ENCODE peak calls at places on chromosome 3, in four cellular contexts. One of them, this sample, is unnamed.

GRCh38 chr3:16908006-16908405 is 23.3 kb downstream of the PLCL2 start:
- DNase-seq in SK-N-SH: no peak
- DNase-seq in K562: no peak
- DNase-seq in HepG2: no peak
- DNase-seq in this sample: no peak

GRCh38 chr3:181704421-181705066 is 7.2 kb upstream of the SOX2 start:
- DNase-seq in SK-N-SH: no peak
- DNase-seq in K562: no peak
- DNase-seq in HepG2: no peak
- DNase-seq in this sample: no peak

GRCh38 chr3:19920401-19921075 is 13.5 kb downstream of the EFHB start:
- DNase-seq in K562: no peak
- DNase-seq in SK-N-SH: no peak
- DNase-seq in HepG2: no peak
- DNase-seq in this sample: no peak

GRCh38 chr3:111904376-111905241 is 45.5 kb downstream of the PHLDB2 start:
- DNase-seq in SK-N-SH: no peak
- DNase-seq in HepG2: peak
- DNase-seq in K562: no peak
- DNase-seq in this sample: peak

GRCh38 chr3:104005815-104006214 is 1360.9 kb upstream of the ALCAM start:
- DNase-seq in HepG2: peak
- DNase-seq in K562: no peak
- DNase-seq in SK-N-SH: no peak
- DNase-seq in this sample: no peak

GRCh38 chr3:61008168-61008737 is 243.0 kb downstream of the FHIT start:
- DNase-seq in HepG2: no peak
- DNase-seq in SK-N-SH: no peak
- DNase-seq in K562: no peak
- DNase-seq in this sample: no peak

GRCh38 chr3:43389388-43390254 is 103.3 kb downstream of the SNRK start:
- DNase-seq in SK-N-SH: no peak
- DNase-seq in HepG2: peak
- DNase-seq in K562: peak
- DNase-seq in this sample: no peak

GRCh38 chr3:155007729-155008128 is 72.4 kb upstream of the MME start:
- DNase-seq in SK-N-SH: no peak
- DNase-seq in K562: no peak
- DNase-seq in HepG2: no peak
- DNase-seq in this sample: no peak

GRCh38 chr3:23376516-23377248 is 173.6 kb downstream of the UBE2E2 start:
- DNase-seq in SK-N-SH: no peak
- DNase-seq in HepG2: no peak
- DNase-seq in K562: no peak
- DNase-seq in this sample: no peak

GRCh38 chr3:37864904-37865303 is 3.2 kb downstream of the CTDSPL start:
- DNase-seq in K562: peak
- DNase-seq in HepG2: peak
- DNase-seq in SK-N-SH: no peak
- DNase-seq in this sample: no peak

GRCh38 chr3:56303508-56303907 is 164.8 kb downstream of the ERC2 start:
- DNase-seq in K562: peak
- DNase-seq in SK-N-SH: peak
- DNase-seq in HepG2: peak
- DNase-seq in this sample: peak

GRCh38 chr3:57094606-57095005 is 34.1 kb downstream of the SPATA12 start:
- DNase-seq in K562: no peak
- DNase-seq in SK-N-SH: no peak
- DNase-seq in HepG2: no peak
- DNase-seq in this sample: no peak

GRCh38 chr3:150348500-150348899 is 59.6 kb upstream of the TSC22D2 start:
- DNase-seq in HepG2: peak
- DNase-seq in K562: no peak
- DNase-seq in SK-N-SH: no peak
- DNase-seq in this sample: peak

GRCh38 chr3:119891944-119892721 is 110.2 kb downstream of the NR1I2 start:
- DNase-seq in SK-N-SH: peak
- DNase-seq in K562: peak
- DNase-seq in HepG2: peak
- DNase-seq in this sample: peak

GRCh38 chr3:119331661-119332060 is 37.5 kb downstream of the ARHGAP31 start:
- DNase-seq in K562: no peak
- DNase-seq in SK-N-SH: no peak
- DNase-seq in HepG2: no peak
- DNase-seq in this sample: no peak

GRCh38 chr3:82707035-82707434 is 945.6 kb upstream of the GBE1 start:
- DNase-seq in SK-N-SH: no peak
- DNase-seq in HepG2: no peak
- DNase-seq in K562: no peak
- DNase-seq in this sample: no peak

GRCh38 chr3:187735837-187736236 is 9.4 kb downstream of the BCL6 start:
- DNase-seq in HepG2: no peak
- DNase-seq in SK-N-SH: no peak
- DNase-seq in K562: no peak
- DNase-seq in this sample: no peak
- TF ChIP-seq SIN3A in HepG2: no peak
- TF ChIP-seq SIN3A in SK-N-SH: no peak
- TF ChIP-seq SIN3A in K562: no peak
- TF ChIP-seq SIN3A in this sample: no peak

GRCh38 chr3:52893723-52894122 is 3.6 kb downstream of the STIMATE start:
- DNase-seq in SK-N-SH: no peak
- DNase-seq in K562: no peak
- DNase-seq in HepG2: peak
- DNase-seq in this sample: no peak
- TF ChIP-seq ELF1 in SK-N-SH: no peak
- TF ChIP-seq ELF1 in K562: no peak
- TF ChIP-seq ELF1 in HepG2: no peak
- TF ChIP-seq ELF1 in this sample: no peak

GRCh38 chr3:156135921-156136655 is 15.7 kb downstream of the KCNAB1 start:
- DNase-seq in K562: peak
- DNase-seq in SK-N-SH: no peak
- DNase-seq in HepG2: no peak
- DNase-seq in this sample: no peak

GRCh38 chr3:156131799-156132198 is 11.4 kb downstream of the KCNAB1 start:
- DNase-seq in K562: no peak
- DNase-seq in HepG2: no peak
- DNase-seq in SK-N-SH: no peak
- DNase-seq in this sample: no peak

GRCh38 chr3:156126467-156126866 is 6.1 kb downstream of the KCNAB1 start:
- DNase-seq in K562: no peak
- DNase-seq in HepG2: no peak
- DNase-seq in SK-N-SH: no peak
- DNase-seq in this sample: no peak

GRCh38 chr3:156132313-156132712 is 11.9 kb downstream of the KCNAB1 start:
- DNase-seq in K562: no peak
- DNase-seq in HepG2: no peak
- DNase-seq in SK-N-SH: no peak
- DNase-seq in this sample: no peak

DNA sequence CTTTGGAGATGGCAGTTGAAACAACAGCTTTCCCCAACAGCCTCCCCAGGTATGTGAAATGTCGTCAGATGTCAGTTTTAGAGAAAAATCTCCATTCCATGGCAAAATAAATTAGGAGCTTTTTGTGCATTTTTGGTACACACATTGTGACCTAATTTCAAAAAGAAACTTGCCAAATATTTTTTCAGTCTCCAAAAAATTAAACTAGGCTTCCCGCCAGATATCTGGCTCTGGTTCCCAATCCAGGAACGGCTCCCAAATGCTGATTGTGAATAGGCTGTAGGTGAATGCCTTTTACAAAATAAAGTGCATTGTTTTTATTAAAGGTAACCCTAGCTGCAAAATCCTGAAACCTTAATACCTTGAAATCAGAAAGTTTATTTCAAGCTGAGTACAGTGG is 10.9 kb downstream of the KCNAB1 start:
- DNase-seq in SK-N-SH: no peak
- DNase-seq in K562: no peak
- DNase-seq in HepG2: no peak
- DNase-seq in this sample: no peak
- TF ChIP-seq SIN3A in SK-N-SH: no peak
- TF ChIP-seq SIN3A in K562: no peak
- TF ChIP-seq SIN3A in HepG2: no peak
- TF ChIP-seq SIN3A in this sample: no peak

DNA sequence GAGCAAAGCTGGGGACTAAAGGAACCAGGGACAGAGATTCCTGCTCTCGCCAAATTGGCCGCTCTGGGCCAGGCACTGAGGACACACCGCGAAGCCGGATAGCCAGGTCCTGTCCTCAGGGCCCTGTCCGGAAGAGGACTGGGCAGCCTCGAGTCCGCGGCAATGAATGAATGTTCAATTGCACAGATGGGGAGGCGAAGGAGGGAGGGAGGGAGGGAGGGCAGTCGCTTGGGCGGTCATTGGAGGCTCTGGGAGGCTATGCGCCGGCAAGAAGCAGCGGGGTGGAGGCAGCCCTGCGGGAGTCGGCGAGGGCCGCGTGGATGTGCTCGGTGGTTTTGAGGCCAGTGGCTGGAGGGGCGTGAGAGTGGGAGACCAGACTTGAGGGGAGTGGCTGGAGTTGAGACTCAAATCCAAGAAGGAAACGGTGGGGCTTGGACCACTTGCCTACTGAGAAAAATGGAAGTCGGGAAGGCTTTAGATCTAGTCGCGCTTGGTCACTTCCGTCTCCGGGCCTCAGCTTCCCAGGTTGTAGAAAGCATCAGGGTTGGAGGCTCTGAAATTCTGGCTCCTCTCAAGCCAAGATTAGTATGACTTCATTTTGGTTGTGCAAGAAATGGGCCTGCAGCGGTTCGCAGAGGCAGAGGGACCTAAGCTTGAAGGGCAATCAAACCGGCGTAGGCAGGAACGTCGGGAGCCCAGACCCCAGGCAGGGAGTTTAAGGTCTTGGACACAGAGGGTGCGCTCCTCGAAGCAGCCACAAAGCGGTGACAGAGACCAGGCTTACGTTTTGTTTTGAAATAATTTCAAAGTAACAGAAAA is 21.1 kb upstream of the PLXND1 start:
- DNase-seq in SK-N-SH: peak
- DNase-seq in K562: no peak
- DNase-seq in HepG2: peak
- DNase-seq in this sample: peak
- TF ChIP-seq ELF1 in SK-N-SH: no peak
- TF ChIP-seq ELF1 in K562: no peak
- TF ChIP-seq ELF1 in HepG2: no peak
- TF ChIP-seq ELF1 in this sample: no peak

GRCh38 chr3:25044762-25045161 is 383.3 kb upstream of the RARB start:
- DNase-seq in K562: no peak
- DNase-seq in SK-N-SH: no peak
- DNase-seq in HepG2: no peak
- DNase-seq in this sample: no peak
- TF ChIP-seq SIN3A in K562: no peak
- TF ChIP-seq SIN3A in SK-N-SH: no peak
- TF ChIP-seq SIN3A in HepG2: no peak
- TF ChIP-seq SIN3A in this sample: no peak

DNA sequence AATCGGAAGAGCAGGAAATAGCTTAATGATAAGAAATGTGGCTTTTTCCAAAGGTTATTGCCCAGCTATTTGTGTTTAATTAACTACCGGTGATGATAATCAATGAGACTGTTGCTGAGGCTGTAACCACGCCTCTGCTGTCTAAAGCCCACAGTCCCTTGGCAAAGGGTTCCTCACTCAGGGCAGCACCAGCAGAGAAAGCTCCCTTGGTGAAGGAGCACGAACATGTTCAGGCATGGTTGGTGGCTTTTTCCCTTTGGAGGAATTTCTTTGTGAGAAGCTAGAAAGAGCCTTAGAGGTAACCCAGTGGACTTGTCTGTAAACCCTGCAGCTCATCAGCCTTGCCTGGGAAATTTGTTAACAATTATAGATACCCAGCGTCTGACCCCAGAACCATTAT is 7.5 kb upstream of the ST6GAL1 start:
- DNase-seq in K562: no peak
- DNase-seq in HepG2: no peak
- DNase-seq in SK-N-SH: no peak
- DNase-seq in this sample: no peak
- TF ChIP-seq ELF1 in K562: no peak
- TF ChIP-seq ELF1 in HepG2: no peak
- TF ChIP-seq ELF1 in SK-N-SH: no peak
- TF ChIP-seq ELF1 in this sample: no peak

GRCh38 chr3:108393128-108393900 is 97.0 kb downstream of the HHLA2 start:
- DNase-seq in K562: no peak
- DNase-seq in SK-N-SH: no peak
- DNase-seq in HepG2: no peak
- DNase-seq in this sample: no peak
- TF ChIP-seq SIN3A in K562: no peak
- TF ChIP-seq SIN3A in SK-N-SH: no peak
- TF ChIP-seq SIN3A in HepG2: no peak
- TF ChIP-seq SIN3A in this sample: no peak